ENCODE peak calls at places on chromosomes 12 and 14, in four cellular contexts. W, Z, L and F are unnamed samples.
A peak's percentile ranks its signal among the peaks of the same experiment; 100 is the strongest.

GRCh38 chr12:6607751-6608591 is 792 bp upstream of the CHD4 start:
- DNase-seq in W (no peak), Z (no peak), L (no peak), F (peak; percentile 66)

GRCh38 chr12:54759751-54760150 is 94.6 kb upstream of the MUCL1 start:
- DNase-seq in W (no peak), Z (no peak), L (no peak), F (peak; percentile 53)

GRCh38 chr14:51926449-51926848 is 62.9 kb upstream of the RTRAF start:
- DNase-seq in W (no peak), Z (no peak), L (no peak), F (no peak)

GRCh38 chr12:64625243-64626077 is 15.2 kb downstream of the RASSF3 start:
- DNase-seq in W (no peak), Z (peak; percentile 69), L (peak; percentile 76), F (no peak)

GRCh38 chr12:89949457-89950195 is 241.0 kb upstream of the ATP2B1 start:
- DNase-seq in W (no peak), Z (no peak), L (no peak), F (no peak)

GRCh38 chr14:22977684-22978486 is 4.5 kb downstream of the AJUBA start:
- DNase-seq in W (no peak), Z (peak; percentile 84), L (no peak), F (peak; percentile 93)

GRCh38 chr12:77388611-77389265 is 323.4 kb upstream of the E2F7 start:
- DNase-seq in W (no peak), Z (no peak), L (no peak), F (no peak)

GRCh38 chr14:55448146-55448614 is 7.8 kb upstream of the TBPL2 start:
- DNase-seq in W (no peak), Z (no peak), L (peak; percentile 89), F (no peak)

GRCh38 chr12:95733156-95733825 is 57.3 kb downstream of the NTN4 start:
- DNase-seq in W (no peak), Z (no peak), L (peak; percentile 82), F (no peak)

GRCh38 chr14:100416081-100416480 is 92.9 kb downstream of the SLC25A47 start:
- DNase-seq in W (no peak), Z (no peak), L (no peak), F (no peak)

GRCh38 chr12:101783150-101783549 is 43.9 kb upstream of the SYCP3 start:
- DNase-seq in W (no peak), Z (no peak), L (no peak), F (no peak)

GRCh38 chr12:15789215-15790171 is at the start of gene EPS8:
- DNase-seq in W (peak; percentile 27), Z (peak; percentile 96), L (peak; percentile 81), F (peak; percentile 90)

GRCh38 chr12:24997496-24997895 is 48.6 kb upstream of the BCAT1 start:
- DNase-seq in W (no peak), Z (no peak), L (no peak), F (no peak)

GRCh38 chr12:38392584-38393144 is 76.1 kb downstream of the ALG10B start:
- DNase-seq in W (no peak), Z (no peak), L (no peak), F (no peak)

GRCh38 chr14:29235991-29236390 is 469.4 kb downstream of the FOXG1 start:
- DNase-seq in W (no peak), Z (no peak), L (no peak), F (no peak)

GRCh38 chr14:105927661-105928060 is 401.3 kb downstream of the TMEM121 start:
- DNase-seq in W (no peak), Z (no peak), L (no peak), F (no peak)

GRCh38 chr12:32595251-32595650 is 83.8 kb upstream of the DNM1L start:
- DNase-seq in W (no peak), Z (no peak), L (peak; percentile 20), F (no peak)

GRCh38 chr12:25155031-25155576 is 39.9 kb downstream of the DNAI7 start:
- DNase-seq in W (no peak), Z (no peak), L (peak; percentile 39), F (peak; percentile 20)

GRCh38 chr14:103001651-103002396 is 55.5 kb downstream of the CDC42BPB start:
- DNase-seq in W (no peak), Z (no peak), L (no peak), F (peak; percentile 43)

GRCh38 chr14:53510281-53510912 is 357.3 kb upstream of the DDHD1 start:
- DNase-seq in W (no peak), Z (no peak), L (no peak), F (no peak)

GRCh38 chr12:92065018-92065499 is 80.6 kb downstream of the BTG1 start:
- DNase-seq in W (no peak), Z (no peak), L (no peak), F (no peak)

GRCh38 chr14:39717000-39717399 is 284.8 kb upstream of the FBXO33 start:
- DNase-seq in W (no peak), Z (no peak), L (no peak), F (no peak)

GRCh38 chr12:10503460-10503859 is 2.2 kb upstream of the EIF2S3B start:
- DNase-seq in W (no peak), Z (no peak), L (no peak), F (no peak)

GRCh38 chr12:109757671-109758265 is 44.1 kb downstream of the FAM222A start:
- DNase-seq in W (no peak), Z (peak; percentile 37), L (no peak), F (peak; percentile 27)

GRCh38 chr12:68420225-68421008 is 88.3 kb upstream of the MDM1 start:
- DNase-seq in W (no peak), Z (no peak), L (no peak), F (peak; percentile 14)

GRCh38 chr14:95265106-95266094 is 54.3 kb downstream of the CLMN start:
- DNase-seq in W (no peak), Z (no peak), L (peak; percentile 59), F (no peak)

GRCh38 chr12:113359133-113359938 is 949 bp downstream of the PLBD2 start:
- DNase-seq in W (no peak), Z (no peak), L (no peak), F (no peak)

GRCh38 chr12:127785936-127786335 is 481.0 kb upstream of the TMEM132C start:
- DNase-seq in W (no peak), Z (no peak), L (no peak), F (no peak)

GRCh38 chr14:25006961-25007795 is 42.8 kb downstream of the STXBP6 start:
- DNase-seq in W (no peak), Z (no peak), L (peak; percentile 8), F (no peak)

GRCh38 chr12:119479121-119479561 is 114.4 kb upstream of the TMEM233 start:
- DNase-seq in W (no peak), Z (no peak), L (no peak), F (no peak)

GRCh38 chr12:31362759-31363415 is 36.9 kb upstream of the SINHCAF start:
- DNase-seq in W (no peak), Z (no peak), L (no peak), F (peak; percentile 63)
- H3K4me3 ChIP-seq in W (no peak overlapping the region), Z (no peak overlapping the region), L (no peak overlapping the region), F (no peak overlapping the region)

DNA sequence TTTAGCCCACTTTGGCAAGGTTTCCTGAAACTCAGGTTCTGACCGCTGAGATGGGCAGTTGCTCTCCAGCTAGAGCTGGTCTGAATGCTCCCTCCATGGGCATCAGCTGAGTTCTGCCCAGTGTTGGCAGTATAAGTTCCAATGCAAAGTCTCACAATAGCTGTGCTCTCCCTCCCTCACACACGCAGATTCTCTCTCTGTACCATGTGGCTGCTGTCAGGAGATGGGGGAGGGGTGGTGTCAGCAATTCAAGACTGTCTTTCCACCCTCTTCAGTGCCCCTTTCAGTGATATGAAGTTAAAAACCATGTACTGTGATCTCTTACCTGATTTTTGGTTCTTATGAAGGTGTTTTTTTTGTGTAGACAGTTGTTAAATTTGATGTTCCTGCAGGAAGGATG is 164.3 kb upstream of the PLEKHA5 start:
- DNase-seq in W (no peak), Z (no peak), L (no peak), F (no peak)
- H3K27me3 ChIP-seq in W (no peaks in the 10 kb centered on the region), Z (no peaks in the 10 kb centered on the region), L (no peaks in the 10 kb centered on the region), F (no peaks in the 10 kb centered on the region)

DNA sequence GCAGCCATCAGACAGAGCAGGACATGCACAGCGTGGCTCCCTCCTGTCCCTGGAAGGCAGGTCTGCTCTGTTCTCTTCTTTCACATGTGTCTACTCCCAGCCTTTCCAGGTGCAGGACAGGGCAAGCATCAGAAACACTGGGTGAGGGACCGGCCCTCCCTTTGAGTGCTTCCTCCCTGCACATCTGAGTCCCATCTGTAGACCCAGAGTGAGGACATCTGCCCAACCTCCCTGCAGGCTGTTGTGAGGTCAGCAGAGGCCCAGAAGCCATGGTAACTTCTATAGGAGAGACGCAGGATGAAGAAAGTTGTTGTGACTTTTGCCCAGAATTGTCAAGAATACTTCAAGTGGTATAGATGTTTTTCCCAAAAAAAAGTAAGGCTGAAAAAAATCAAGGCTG is 282.7 kb downstream of the CACNA1C start:
- DNase-seq in W (no peak), Z (no peak), L (no peak), F (no peak)
- H3K4me3 ChIP-seq in W (no peak overlapping the region), Z (no peak overlapping the region), L (no peak overlapping the region), F (no peak overlapping the region)

GRCh38 chr14:92900660-92901059 is 22.3 kb upstream of the CHGA start:
- DNase-seq in W (no peak), Z (no peak), L (no peak), F (no peak)

GRCh38 chr14:92905667-92906066 is 17.3 kb upstream of the CHGA start:
- DNase-seq in W (no peak), Z (no peak), L (no peak), F (no peak)

GRCh38 chr14:92902726-92903125 is 20.2 kb upstream of the CHGA start:
- DNase-seq in W (no peak), Z (no peak), L (no peak), F (peak; percentile 66)

GRCh38 chr14:92902191-92902590 is 20.8 kb upstream of the CHGA start:
- DNase-seq in W (no peak), Z (no peak), L (no peak), F (no peak)

GRCh38 chr14:92903359-92903758 is 19.6 kb upstream of the CHGA start:
- DNase-seq in W (no peak), Z (no peak), L (no peak), F (no peak)
- H3K27me3 ChIP-seq in W (no peaks in the 10 kb centered on the region), Z (peaks cover 16% of the 10 kb centered on the region), L (peaks cover 7% of the 10 kb centered on the region), F (peaks cover 9% of the 10 kb centered on the region)

GRCh38 chr14:61151276-61151675 is 129.9 kb downstream of the TMEM30B start:
- DNase-seq in W (no peak), Z (no peak), L (no peak), F (no peak)
- H3K4me3 ChIP-seq in W (no peak overlapping the region), Z (no peak overlapping the region), L (no peak overlapping the region), F (no peak overlapping the region)

GRCh38 chr12:72286526-72286925 is 14.4 kb downstream of the TRHDE start:
- DNase-seq in W (no peak), Z (no peak), L (no peak), F (no peak)

GRCh38 chr12:72285861-72286260 is 13.7 kb downstream of the TRHDE start:
- DNase-seq in W (no peak), Z (no peak), L (no peak), F (no peak)

GRCh38 chr12:72289633-72290032 is 17.5 kb downstream of the TRHDE start:
- DNase-seq in W (no peak), Z (no peak), L (no peak), F (no peak)

GRCh38 chr12:72288436-72288835 is 16.3 kb downstream of the TRHDE start:
- DNase-seq in W (no peak), Z (no peak), L (no peak), F (no peak)

GRCh38 chr12:72288911-72289310 is 16.7 kb downstream of the TRHDE start:
- DNase-seq in W (no peak), Z (no peak), L (no peak), F (no peak)
- H3K27me3 ChIP-seq in W (no peaks in the 10 kb centered on the region), Z (no peaks in the 10 kb centered on the region), L (no peaks in the 10 kb centered on the region), F (no peaks in the 10 kb centered on the region)

GRCh38 chr12:27024291-27024690 is 1.9 kb downstream of the MED21 start:
- DNase-seq in W (no peak), Z (no peak), L (no peak), F (no peak)
- H3K4me3 ChIP-seq in W (peak overlapping the region; percentile 69), Z (no peak overlapping the region), L (no peak overlapping the region), F (no peak overlapping the region)